ENCODE peak calls at places on chromosomes 5 and 9, in five cellular contexts. S, U, H, N and C are unnamed samples.

GRCh38 chr5:14182761-14183160 is 39.6 kb downstream of the TRIO start:
- DNase-seq in S (no peak), U (no peak), H (no peak), N (no peak), C (no peak)

GRCh38 chr9:72351538-72352453 is 13.2 kb downstream of the ZFAND5 start:
- DNase-seq in S (peak), U (no peak), H (no peak), N (no peak), C (no peak)

GRCh38 chr9:21684831-21685362 is 117.5 kb upstream of the MTAP start:
- DNase-seq in S (no peak), U (peak), H (no peak), N (no peak), C (no peak)

GRCh38 chr9:12965303-12965702 is 190.5 kb downstream of the LURAP1L start:
- DNase-seq in S (no peak), U (no peak), H (no peak), N (no peak), C (no peak)

GRCh38 chr9:37776328-37776727 is 8.5 kb downstream of the EXOSC3 start:
- DNase-seq in S (no peak), U (no peak), H (no peak), N (no peak), C (no peak)

GRCh38 chr5:893711-894110 is 1.0 kb downstream of the TRIP13 start:
- DNase-seq in S (no peak), U (no peak), H (no peak), N (no peak), C (no peak)

GRCh38 chr5:89087551-89088318 is 204.8 kb upstream of the MEF2C start:
- DNase-seq in S (no peak), U (no peak), H (no peak), N (no peak), C (no peak)

GRCh38 chr5:133129192-133129748 is 77.5 kb downstream of the HSPA4 start:
- DNase-seq in S (no peak), U (no peak), H (no peak), N (no peak), C (no peak)

GRCh38 chr9:4666042-4666699 is at the start of gene SPATA6L:
- DNase-seq in S (peak), U (peak), H (peak), N (peak), C (peak)

GRCh38 chr9:134597041-134597913 is 44.3 kb upstream of the COL5A1 start:
- DNase-seq in S (no peak), U (no peak), H (no peak), N (no peak), C (no peak)

GRCh38 chr5:176985516-176985915 is 21.1 kb downstream of the UIMC1 start:
- DNase-seq in S (no peak), U (no peak), H (no peak), N (no peak), C (no peak)

GRCh38 chr9:119588874-119589560 is 219.8 kb upstream of the BRINP1 start:
- DNase-seq in S (no peak), U (no peak), H (no peak), N (no peak), C (no peak)

GRCh38 chr5:134273642-134274361 is 47.9 kb upstream of the PPP2CA start:
- DNase-seq in S (no peak), U (no peak), H (no peak), N (no peak), C (no peak)

GRCh38 chr9:133113928-133114351 is 7.1 kb downstream of the RALGDS start:
- DNase-seq in S (peak), U (peak), H (peak), N (peak), C (no peak)

GRCh38 chr5:69010443-69010842 is 83.4 kb upstream of the SLC30A5 start:
- DNase-seq in S (no peak), U (no peak), H (no peak), N (no peak), C (no peak)

GRCh38 chr5:61800450-61800849 is 468.4 kb downstream of the ZSWIM6 start:
- DNase-seq in S (no peak), U (no peak), H (no peak), N (no peak), C (no peak)

GRCh38 chr9:128098936-128099931 is 28.3 kb downstream of the PTGES2 start:
- DNase-seq in S (no peak), U (peak), H (no peak), N (no peak), C (no peak)

GRCh38 chr9:127923046-127923445 is 6.2 kb upstream of the ST6GALNAC4 start:
- DNase-seq in S (no peak), U (no peak), H (no peak), N (no peak), C (no peak)

GRCh38 chr9:1335174-1335573 is 285.0 kb downstream of the DMRT2 start:
- DNase-seq in S (no peak), U (no peak), H (no peak), N (no peak), C (no peak)

GRCh38 chr9:114229236-114229635 is 73.9 kb downstream of the COL27A1 start:
- DNase-seq in S (no peak), U (no peak), H (no peak), N (no peak), C (no peak)

GRCh38 chr9:81671880-81672280 is 17.5 kb downstream of the TLE1 start:
- DNase-seq in S (peak), U (peak), H (peak), N (no peak), C (no peak)

GRCh38 chr9:123511326-123511974 is 155.5 kb downstream of the CRB2 start:
- DNase-seq in S (no peak), U (no peak), H (no peak), N (no peak), C (no peak)

GRCh38 chr5:35822541-35822940 is 34.1 kb upstream of the IL7R start:
- DNase-seq in S (no peak), U (no peak), H (no peak), N (no peak), C (no peak)

GRCh38 chr5:52727568-52727967 is 60.1 kb upstream of the ITGA1 start:
- DNase-seq in S (peak), U (no peak), H (no peak), N (no peak), C (no peak)

GRCh38 chr5:74866653-74867162 is 521 bp upstream of the FAM169A start:
- DNase-seq in S (no peak), U (peak), H (no peak), N (no peak), C (peak)

GRCh38 chr9:90907790-90908189 is 106.2 kb downstream of the SYK start:
- DNase-seq in S (no peak), U (no peak), H (no peak), N (no peak), C (no peak)

GRCh38 chr5:169970911-169971436 is 9.3 kb downstream of the INSYN2B start:
- DNase-seq in S (peak), U (no peak), H (peak), N (no peak), C (no peak)

GRCh38 chr5:158911693-158912363 is 187.9 kb downstream of the EBF1 start:
- DNase-seq in S (no peak), U (no peak), H (no peak), N (no peak), C (no peak)

GRCh38 chr9:114300153-114300845 is 22.6 kb upstream of the ORM1 start:
- DNase-seq in S (no peak), U (no peak), H (peak), N (no peak), C (no peak)

GRCh38 chr5:67003373-67003905 is 193.2 kb downstream of the CD180 start:
- DNase-seq in S (no peak), U (no peak), H (no peak), N (no peak), C (no peak)

GRCh38 chr5:67004730-67005350 is 191.8 kb downstream of the CD180 start:
- DNase-seq in S (no peak), U (no peak), H (no peak), N (no peak), C (no peak)

GRCh38 chr5:67006152-67006848 is 190.3 kb downstream of the CD180 start:
- DNase-seq in S (no peak), U (no peak), H (no peak), N (no peak), C (no peak)

GRCh38 chr5:67002832-67003231 is 193.8 kb downstream of the CD180 start:
- DNase-seq in S (no peak), U (no peak), H (no peak), N (no peak), C (no peak)

GRCh38 chr5:67003906-67004729 is 192.5 kb downstream of the CD180 start:
- DNase-seq in S (peak), U (peak), H (peak), N (no peak), C (peak)
- TF ChIP-seq CTCF in S (no peak), U (no peak), H (no peak), N (no peak), C (no peak)

DNA sequence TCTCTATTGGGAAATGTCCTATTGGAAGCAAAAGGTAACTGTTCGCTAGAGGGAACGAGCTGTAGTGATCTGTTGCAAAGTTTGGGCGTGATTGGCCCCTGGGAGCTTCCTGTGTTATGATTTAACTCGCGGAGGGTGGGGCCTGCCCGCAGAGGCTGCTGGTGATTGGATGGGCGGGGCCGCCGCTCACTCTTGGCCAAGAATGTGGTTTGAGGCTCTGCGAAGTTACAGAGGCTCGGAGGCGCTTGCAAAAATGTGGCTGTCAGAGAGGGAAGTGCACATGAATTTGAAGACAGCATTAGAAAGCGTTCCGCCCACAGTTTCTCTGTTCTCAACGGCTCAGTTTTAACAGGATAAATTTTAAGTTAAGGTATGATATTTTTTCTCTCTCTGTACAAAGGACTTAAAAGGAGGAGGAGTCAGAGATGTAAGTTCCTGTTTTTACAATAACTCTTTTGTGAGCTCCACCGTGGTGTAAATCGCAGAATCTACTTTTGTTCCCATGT is 46.9 kb downstream of the CNTRL start:
- DNase-seq in S (peak), U (peak), H (peak), N (peak), C (peak)
- TF ChIP-seq CTCF in S (peak), U (peak), H (peak), N (no peak), C (no peak)

GRCh38 chr5:66684663-66685062 is 88.5 kb downstream of the MAST4 start:
- DNase-seq in S (no peak), U (no peak), H (no peak), N (no peak), C (no peak)

GRCh38 chr5:66675369-66675768 is 79.2 kb downstream of the MAST4 start:
- DNase-seq in S (no peak), U (no peak), H (no peak), N (no peak), C (no peak)

GRCh38 chr5:66680227-66680626 is 84.0 kb downstream of the MAST4 start:
- DNase-seq in S (no peak), U (no peak), H (no peak), N (no peak), C (no peak)

GRCh38 chr5:66680804-66681203 is 84.6 kb downstream of the MAST4 start:
- DNase-seq in S (no peak), U (no peak), H (no peak), N (no peak), C (no peak)
- TF ChIP-seq CTCF in S (peak), U (no peak), H (peak), N (no peak), C (no peak)

GRCh38 chr5:168072665-168073064 is 218.8 kb upstream of the WWC1 start:
- DNase-seq in S (no peak), U (no peak), H (no peak), N (no peak), C (no peak)

GRCh38 chr5:168073311-168073710 is 218.1 kb upstream of the WWC1 start:
- DNase-seq in S (no peak), U (no peak), H (no peak), N (no peak), C (no peak)

GRCh38 chr5:168073991-168074800 is 217.2 kb upstream of the WWC1 start:
- DNase-seq in S (no peak), U (no peak), H (no peak), N (no peak), C (no peak)

GRCh38 chr5:168075387-168075786 is 216.1 kb upstream of the WWC1 start:
- DNase-seq in S (no peak), U (no peak), H (no peak), N (no peak), C (no peak)

GRCh38 chr5:168076561-168076991 is 214.9 kb upstream of the WWC1 start:
- DNase-seq in S (peak), U (peak), H (peak), N (peak), C (no peak)
- TF ChIP-seq CTCF in S (peak), U (peak), H (peak), N (no peak), C (peak)

GRCh38 chr5:113043491-113043931 is 66.9 kb downstream of the DCP2 start:
- DNase-seq in S (peak), U (peak), H (no peak), N (no peak), C (no peak)
- TF ChIP-seq CTCF in S (peak), U (peak), H (no peak), N (no peak), C (peak)

GRCh38 chr5:164959761-164960160 is 1454.3 kb downstream of the MAT2B start:
- DNase-seq in S (no peak), U (no peak), H (no peak), N (no peak), C (no peak)

GRCh38 chr5:164962302-164962961 is 1457.0 kb downstream of the MAT2B start:
- DNase-seq in S (no peak), U (no peak), H (no peak), N (no peak), C (no peak)

GRCh38 chr5:164958688-164959087 is 1453.3 kb downstream of the MAT2B start:
- DNase-seq in S (no peak), U (no peak), H (no peak), N (no peak), C (no peak)
- TF ChIP-seq CTCF in S (no peak), U (peak), H (no peak), N (no peak), C (peak)

GRCh38 chr9:110340306-110340705 is 2.6 kb upstream of the TXNDC8 start:
- DNase-seq in S (no peak), U (no peak), H (no peak), N (no peak), C (no peak)
- TF ChIP-seq CTCF in S (no peak), U (peak), H (no peak), N (peak), C (peak)

GRCh38 chr5:166377756-166378155 is 1913.7 kb upstream of the WWC1 start:
- DNase-seq in S (no peak), U (no peak), H (no peak), N (no peak), C (no peak)

GRCh38 chr5:166379515-166379914 is 1911.9 kb upstream of the WWC1 start:
- DNase-seq in S (no peak), U (no peak), H (no peak), N (no peak), C (no peak)

DNA sequence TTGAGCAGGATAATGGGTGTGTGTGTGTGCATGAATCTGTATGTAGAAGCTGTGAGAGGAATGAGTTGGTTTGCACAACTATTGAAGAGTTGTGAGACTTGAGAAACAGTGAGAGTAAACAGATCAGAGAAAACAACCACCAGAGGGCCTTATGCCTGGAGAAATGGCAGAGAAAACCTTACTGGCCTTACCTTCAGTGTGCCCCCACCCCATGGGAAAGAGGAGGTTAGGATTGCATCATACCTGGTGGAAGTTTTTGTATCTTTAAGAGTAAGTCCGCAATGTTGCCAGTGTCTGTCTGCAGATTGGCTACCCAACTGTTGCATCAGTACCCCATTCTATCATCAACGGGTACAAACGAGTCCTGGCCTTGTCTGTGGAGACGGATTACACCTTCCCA is 1909.4 kb upstream of the WWC1 start:
- DNase-seq in S (no peak), U (no peak), H (no peak), N (no peak), C (no peak)
- TF ChIP-seq CTCF in S (no peak), U (peak), H (no peak), N (no peak), C (no peak)

GRCh38 chr9:6829027-6829426 is 71.3 kb downstream of the KDM4C start:
- DNase-seq in S (no peak), U (no peak), H (no peak), N (no peak), C (no peak)

GRCh38 chr9:6822696-6823095 is 64.9 kb downstream of the KDM4C start:
- DNase-seq in S (no peak), U (no peak), H (no peak), N (no peak), C (no peak)

GRCh38 chr9:6827370-6827949 is 69.7 kb downstream of the KDM4C start:
- DNase-seq in S (no peak), U (peak), H (no peak), N (peak), C (peak)
- TF ChIP-seq CTCF in S (peak), U (peak), H (peak), N (peak), C (peak)

GRCh38 chr5:138536665-138537315 is 6.2 kb downstream of the ETF1 start:
- DNase-seq in S (no peak), U (peak), H (no peak), N (no peak), C (no peak)
- TF ChIP-seq CTCF in S (peak), U (peak), H (peak), N (no peak), C (peak)